ENCODE peak calls at places on chromosomes 5 and 9, in eight cellular contexts. One of them, this sample, is unnamed.

GRCh38 chr5:53568868-53569267 is 8.4 kb downstream of the NDUFS4 start:
- DNase-seq in endothelial cell: no peak
- DNase-seq in stimulated activated CD4-positive, alpha-beta T cell treated with anti-CD3 and anti-CD28 coated beads, TNF-alpha, amount 100 ng/mL, for 4 hours: no peak
- DNase-seq in fibroblast of lung: no peak
- DNase-seq in brain microvascular endothelial cell: no peak
- DNase-seq in mesothelial cell of epicardium: no peak
- DNase-seq in CD4-positive, alpha-beta T cell: no peak
- DNase-seq in breast epithelium: no peak
- DNase-seq in this sample: no peak

GRCh38 chr9:97501972-97502221 is 431 bp downstream of the TMOD1 start:
- DNase-seq in brain microvascular endothelial cell: no peak
- DNase-seq in CD4-positive, alpha-beta T cell: no peak
- DNase-seq in fibroblast of lung: no peak
- DNase-seq in mesothelial cell of epicardium: no peak
- DNase-seq in breast epithelium: no peak
- DNase-seq in stimulated activated CD4-positive, alpha-beta T cell treated with anti-CD3 and anti-CD28 coated beads, TNF-alpha, amount 100 ng/mL, for 4 hours: no peak
- DNase-seq in endothelial cell: no peak
- DNase-seq in this sample: no peak

GRCh38 chr9:90894956-90895687 is 93.5 kb downstream of the SYK start:
- DNase-seq in fibroblast of lung: no peak
- DNase-seq in CD4-positive, alpha-beta T cell: no peak
- DNase-seq in breast epithelium: no peak
- DNase-seq in mesothelial cell of epicardium: no peak
- DNase-seq in endothelial cell: peak; percentile 47
- DNase-seq in stimulated activated CD4-positive, alpha-beta T cell treated with anti-CD3 and anti-CD28 coated beads, TNF-alpha, amount 100 ng/mL, for 4 hours: no peak
- DNase-seq in brain microvascular endothelial cell: no peak
- DNase-seq in this sample: peak; percentile 20

GRCh38 chr5:38013107-38013506 is 173.3 kb upstream of the GDNF start:
- DNase-seq in brain microvascular endothelial cell: no peak
- DNase-seq in endothelial cell: no peak
- DNase-seq in fibroblast of lung: no peak
- DNase-seq in CD4-positive, alpha-beta T cell: no peak
- DNase-seq in mesothelial cell of epicardium: no peak
- DNase-seq in stimulated activated CD4-positive, alpha-beta T cell treated with anti-CD3 and anti-CD28 coated beads, TNF-alpha, amount 100 ng/mL, for 4 hours: no peak
- DNase-seq in breast epithelium: no peak
- DNase-seq in this sample: no peak

GRCh38 chr5:166581827-166582226 is 1709.6 kb upstream of the WWC1 start:
- DNase-seq in brain microvascular endothelial cell: no peak
- DNase-seq in endothelial cell: no peak
- DNase-seq in fibroblast of lung: peak; percentile 28
- DNase-seq in breast epithelium: no peak
- DNase-seq in CD4-positive, alpha-beta T cell: no peak
- DNase-seq in mesothelial cell of epicardium: no peak
- DNase-seq in stimulated activated CD4-positive, alpha-beta T cell treated with anti-CD3 and anti-CD28 coated beads, TNF-alpha, amount 100 ng/mL, for 4 hours: no peak
- DNase-seq in this sample: peak; percentile 52

GRCh38 chr5:179866241-179867078 is 7.8 kb upstream of the MRNIP start:
- DNase-seq in endothelial cell: no peak
- DNase-seq in mesothelial cell of epicardium: no peak
- DNase-seq in CD4-positive, alpha-beta T cell: no peak
- DNase-seq in fibroblast of lung: no peak
- DNase-seq in stimulated activated CD4-positive, alpha-beta T cell treated with anti-CD3 and anti-CD28 coated beads, TNF-alpha, amount 100 ng/mL, for 4 hours: no peak
- DNase-seq in breast epithelium: no peak
- DNase-seq in brain microvascular endothelial cell: no peak
- DNase-seq in this sample: no peak

GRCh38 chr9:2613730-2614271 is 7.8 kb upstream of the VLDLR start:
- DNase-seq in brain microvascular endothelial cell: no peak
- DNase-seq in stimulated activated CD4-positive, alpha-beta T cell treated with anti-CD3 and anti-CD28 coated beads, TNF-alpha, amount 100 ng/mL, for 4 hours: no peak
- DNase-seq in fibroblast of lung: no peak
- DNase-seq in breast epithelium: no peak
- DNase-seq in CD4-positive, alpha-beta T cell: no peak
- DNase-seq in endothelial cell: no peak
- DNase-seq in mesothelial cell of epicardium: no peak
- DNase-seq in this sample: no peak

GRCh38 chr9:107274953-107275422 is 8.1 kb upstream of the RAD23B start:
- DNase-seq in CD4-positive, alpha-beta T cell: no peak
- DNase-seq in breast epithelium: no peak
- DNase-seq in endothelial cell: no peak
- DNase-seq in mesothelial cell of epicardium: no peak
- DNase-seq in stimulated activated CD4-positive, alpha-beta T cell treated with anti-CD3 and anti-CD28 coated beads, TNF-alpha, amount 100 ng/mL, for 4 hours: no peak
- DNase-seq in brain microvascular endothelial cell: peak; percentile 98
- DNase-seq in fibroblast of lung: peak; percentile 99
- DNase-seq in this sample: peak; percentile 97

GRCh38 chr5:146076455-146076854 is 28.9 kb downstream of the PLAC8L1 start:
- DNase-seq in fibroblast of lung: no peak
- DNase-seq in endothelial cell: no peak
- DNase-seq in breast epithelium: no peak
- DNase-seq in CD4-positive, alpha-beta T cell: no peak
- DNase-seq in mesothelial cell of epicardium: no peak
- DNase-seq in brain microvascular endothelial cell: no peak
- DNase-seq in stimulated activated CD4-positive, alpha-beta T cell treated with anti-CD3 and anti-CD28 coated beads, TNF-alpha, amount 100 ng/mL, for 4 hours: no peak
- DNase-seq in this sample: no peak

GRCh38 chr9:120443489-120443888 is 136.5 kb downstream of the CDK5RAP2 start:
- DNase-seq in CD4-positive, alpha-beta T cell: no peak
- DNase-seq in brain microvascular endothelial cell: peak; percentile 81
- DNase-seq in fibroblast of lung: peak; percentile 91
- DNase-seq in mesothelial cell of epicardium: no peak
- DNase-seq in endothelial cell: no peak
- DNase-seq in stimulated activated CD4-positive, alpha-beta T cell treated with anti-CD3 and anti-CD28 coated beads, TNF-alpha, amount 100 ng/mL, for 4 hours: no peak
- DNase-seq in breast epithelium: no peak
- DNase-seq in this sample: no peak

GRCh38 chr9:132804576-132805295 is 73.3 kb downstream of the AK8 start:
- DNase-seq in stimulated activated CD4-positive, alpha-beta T cell treated with anti-CD3 and anti-CD28 coated beads, TNF-alpha, amount 100 ng/mL, for 4 hours: no peak
- DNase-seq in endothelial cell: no peak
- DNase-seq in fibroblast of lung: no peak
- DNase-seq in brain microvascular endothelial cell: no peak
- DNase-seq in CD4-positive, alpha-beta T cell: no peak
- DNase-seq in breast epithelium: no peak
- DNase-seq in mesothelial cell of epicardium: no peak
- DNase-seq in this sample: no peak

GRCh38 chr5:110956280-110956912 is 115.1 kb upstream of the TSLP start:
- DNase-seq in fibroblast of lung: no peak
- DNase-seq in endothelial cell: no peak
- DNase-seq in mesothelial cell of epicardium: no peak
- DNase-seq in brain microvascular endothelial cell: no peak
- DNase-seq in stimulated activated CD4-positive, alpha-beta T cell treated with anti-CD3 and anti-CD28 coated beads, TNF-alpha, amount 100 ng/mL, for 4 hours: no peak
- DNase-seq in CD4-positive, alpha-beta T cell: no peak
- DNase-seq in breast epithelium: no peak
- DNase-seq in this sample: no peak

GRCh38 chr5:64876203-64876602 is 107.5 kb downstream of the CWC27 start:
- DNase-seq in brain microvascular endothelial cell: no peak
- DNase-seq in mesothelial cell of epicardium: no peak
- DNase-seq in stimulated activated CD4-positive, alpha-beta T cell treated with anti-CD3 and anti-CD28 coated beads, TNF-alpha, amount 100 ng/mL, for 4 hours: no peak
- DNase-seq in endothelial cell: no peak
- DNase-seq in CD4-positive, alpha-beta T cell: no peak
- DNase-seq in breast epithelium: no peak
- DNase-seq in fibroblast of lung: no peak
- DNase-seq in this sample: no peak

GRCh38 chr5:93357686-93358085 is 223.3 kb downstream of the NR2F1-AS1 start:
- DNase-seq in mesothelial cell of epicardium: no peak
- DNase-seq in CD4-positive, alpha-beta T cell: no peak
- DNase-seq in brain microvascular endothelial cell: no peak
- DNase-seq in stimulated activated CD4-positive, alpha-beta T cell treated with anti-CD3 and anti-CD28 coated beads, TNF-alpha, amount 100 ng/mL, for 4 hours: no peak
- DNase-seq in endothelial cell: no peak
- DNase-seq in fibroblast of lung: no peak
- DNase-seq in breast epithelium: no peak
- DNase-seq in this sample: no peak

GRCh38 chr9:137050570-137050969 is 3.3 kb downstream of the ENTPD2 start:
- DNase-seq in stimulated activated CD4-positive, alpha-beta T cell treated with anti-CD3 and anti-CD28 coated beads, TNF-alpha, amount 100 ng/mL, for 4 hours: no peak
- DNase-seq in endothelial cell: no peak
- DNase-seq in fibroblast of lung: no peak
- DNase-seq in mesothelial cell of epicardium: no peak
- DNase-seq in CD4-positive, alpha-beta T cell: no peak
- DNase-seq in breast epithelium: no peak
- DNase-seq in brain microvascular endothelial cell: no peak
- DNase-seq in this sample: no peak

GRCh38 chr5:180172447-180173197 is 36.4 kb downstream of the RASGEF1C start:
- DNase-seq in mesothelial cell of epicardium: peak; percentile 62
- DNase-seq in brain microvascular endothelial cell: no peak
- DNase-seq in endothelial cell: no peak
- DNase-seq in CD4-positive, alpha-beta T cell: no peak
- DNase-seq in stimulated activated CD4-positive, alpha-beta T cell treated with anti-CD3 and anti-CD28 coated beads, TNF-alpha, amount 100 ng/mL, for 4 hours: no peak
- DNase-seq in breast epithelium: peak; percentile 12
- DNase-seq in fibroblast of lung: no peak
- DNase-seq in this sample: peak; percentile 28

GRCh38 chr9:136054146-136054545 is 40.9 kb downstream of the NACC2 start:
- DNase-seq in endothelial cell: no peak
- DNase-seq in brain microvascular endothelial cell: no peak
- DNase-seq in CD4-positive, alpha-beta T cell: no peak
- DNase-seq in fibroblast of lung: no peak
- DNase-seq in breast epithelium: no peak
- DNase-seq in mesothelial cell of epicardium: no peak
- DNase-seq in stimulated activated CD4-positive, alpha-beta T cell treated with anti-CD3 and anti-CD28 coated beads, TNF-alpha, amount 100 ng/mL, for 4 hours: no peak
- DNase-seq in this sample: no peak

GRCh38 chr5:170418736-170419135 is 29.6 kb upstream of the KCNMB1 start:
- DNase-seq in fibroblast of lung: no peak
- DNase-seq in mesothelial cell of epicardium: no peak
- DNase-seq in brain microvascular endothelial cell: no peak
- DNase-seq in breast epithelium: no peak
- DNase-seq in CD4-positive, alpha-beta T cell: no peak
- DNase-seq in endothelial cell: no peak
- DNase-seq in stimulated activated CD4-positive, alpha-beta T cell treated with anti-CD3 and anti-CD28 coated beads, TNF-alpha, amount 100 ng/mL, for 4 hours: no peak
- DNase-seq in this sample: no peak

GRCh38 chr5:141515946-141516647 is 27.2 kb downstream of the PCDHGC5 start:
- DNase-seq in breast epithelium: no peak
- DNase-seq in CD4-positive, alpha-beta T cell: no peak
- DNase-seq in brain microvascular endothelial cell: no peak
- DNase-seq in mesothelial cell of epicardium: no peak
- DNase-seq in fibroblast of lung: no peak
- DNase-seq in endothelial cell: no peak
- DNase-seq in stimulated activated CD4-positive, alpha-beta T cell treated with anti-CD3 and anti-CD28 coated beads, TNF-alpha, amount 100 ng/mL, for 4 hours: no peak
- DNase-seq in this sample: no peak

GRCh38 chr5:68287976-68288755 is 72.6 kb downstream of the PIK3R1 start:
- DNase-seq in mesothelial cell of epicardium: peak; percentile 37
- DNase-seq in fibroblast of lung: peak; percentile 66
- DNase-seq in endothelial cell: peak; percentile 73
- DNase-seq in breast epithelium: peak; percentile 73
- DNase-seq in CD4-positive, alpha-beta T cell: peak; percentile 24
- DNase-seq in stimulated activated CD4-positive, alpha-beta T cell treated with anti-CD3 and anti-CD28 coated beads, TNF-alpha, amount 100 ng/mL, for 4 hours: no peak
- DNase-seq in brain microvascular endothelial cell: peak; percentile 38
- DNase-seq in this sample: peak; percentile 41

GRCh38 chr9:20941177-20941690 is 90.2 kb downstream of the HACD4 start:
- DNase-seq in stimulated activated CD4-positive, alpha-beta T cell treated with anti-CD3 and anti-CD28 coated beads, TNF-alpha, amount 100 ng/mL, for 4 hours: peak; percentile 38
- DNase-seq in breast epithelium: peak; percentile 29
- DNase-seq in brain microvascular endothelial cell: peak; percentile 52
- DNase-seq in mesothelial cell of epicardium: no peak
- DNase-seq in fibroblast of lung: peak; percentile 55
- DNase-seq in endothelial cell: peak; percentile 57
- DNase-seq in CD4-positive, alpha-beta T cell: peak; percentile 25
- DNase-seq in this sample: peak; percentile 61

GRCh38 chr5:90878549-90879196 is 320.1 kb downstream of the ADGRV1 start:
- DNase-seq in brain microvascular endothelial cell: peak; percentile 28
- DNase-seq in CD4-positive, alpha-beta T cell: no peak
- DNase-seq in fibroblast of lung: peak; percentile 79
- DNase-seq in breast epithelium: no peak
- DNase-seq in stimulated activated CD4-positive, alpha-beta T cell treated with anti-CD3 and anti-CD28 coated beads, TNF-alpha, amount 100 ng/mL, for 4 hours: no peak
- DNase-seq in mesothelial cell of epicardium: no peak
- DNase-seq in endothelial cell: no peak
- DNase-seq in this sample: peak; percentile 23

GRCh38 chr9:33445389-33445881 is 2.0 kb downstream of the AQP3 start:
- DNase-seq in CD4-positive, alpha-beta T cell: peak; percentile 29
- DNase-seq in stimulated activated CD4-positive, alpha-beta T cell treated with anti-CD3 and anti-CD28 coated beads, TNF-alpha, amount 100 ng/mL, for 4 hours: no peak
- DNase-seq in breast epithelium: peak; percentile 30
- DNase-seq in brain microvascular endothelial cell: no peak
- DNase-seq in endothelial cell: no peak
- DNase-seq in mesothelial cell of epicardium: no peak
- DNase-seq in fibroblast of lung: no peak
- DNase-seq in this sample: peak; percentile 58

This sample was measured in MCF 10A.